ENCODE peak calls at places on chromosomes 3 and 15, in six cellular contexts. One of them, this sample, is unnamed.

GRCh38 chr15:72285927-72286516 is 13.7 kb upstream of the PARP6 start:
- DNase-seq in tibial nerve: no peak
- DNase-seq in AG04450: no peak
- DNase-seq in stomach: peak; percentile 72
- DNase-seq in HL-60: peak; percentile 56
- DNase-seq in fibroblast of lung: peak; percentile 34
- DNase-seq in this sample: no peak

GRCh38 chr3:27094721-27095120 is 274.5 kb downstream of the NEK10 start:
- DNase-seq in AG04450: no peak
- DNase-seq in stomach: no peak
- DNase-seq in fibroblast of lung: no peak
- DNase-seq in HL-60: no peak
- DNase-seq in tibial nerve: no peak
- DNase-seq in this sample: no peak

GRCh38 chr3:13544293-13544831 is 4.6 kb upstream of the FBLN2 start:
- DNase-seq in stomach: no peak
- DNase-seq in fibroblast of lung: peak; percentile 69
- DNase-seq in tibial nerve: no peak
- DNase-seq in AG04450: no peak
- DNase-seq in HL-60: no peak
- DNase-seq in this sample: no peak

GRCh38 chr3:73623996-73624362 is 762 bp downstream of the PDZRN3 start:
- DNase-seq in HL-60: no peak
- DNase-seq in AG04450: no peak
- DNase-seq in tibial nerve: no peak
- DNase-seq in fibroblast of lung: peak; percentile 77
- DNase-seq in stomach: peak; percentile 40
- DNase-seq in this sample: peak; percentile 52

GRCh38 chr3:12501360-12502020 is 17.2 kb downstream of the TSEN2 start:
- DNase-seq in HL-60: no peak
- DNase-seq in tibial nerve: no peak
- DNase-seq in stomach: no peak
- DNase-seq in fibroblast of lung: peak; percentile 94
- DNase-seq in AG04450: peak; percentile 44
- DNase-seq in this sample: no peak

GRCh38 chr3:10651506-10651905 is 146.1 kb upstream of the ATP2B2 start:
- DNase-seq in AG04450: no peak
- DNase-seq in HL-60: no peak
- DNase-seq in stomach: no peak
- DNase-seq in fibroblast of lung: no peak
- DNase-seq in tibial nerve: no peak
- DNase-seq in this sample: no peak

GRCh38 chr3:11282250-11283125 is 10.3 kb downstream of the ATG7 start:
- DNase-seq in fibroblast of lung: peak; percentile 89
- DNase-seq in AG04450: no peak
- DNase-seq in tibial nerve: peak; percentile 19
- DNase-seq in stomach: no peak
- DNase-seq in HL-60: no peak
- DNase-seq in this sample: peak; percentile 74

GRCh38 chr3:31311571-31311970 is 221.2 kb upstream of the STT3B start:
- DNase-seq in stomach: no peak
- DNase-seq in tibial nerve: no peak
- DNase-seq in fibroblast of lung: no peak
- DNase-seq in HL-60: no peak
- DNase-seq in AG04450: no peak
- DNase-seq in this sample: no peak

GRCh38 chr3:11613319-11613718 is 30.4 kb downstream of the VGLL4 start:
- DNase-seq in AG04450: no peak
- DNase-seq in tibial nerve: no peak
- DNase-seq in fibroblast of lung: no peak
- DNase-seq in stomach: no peak
- DNase-seq in HL-60: no peak
- DNase-seq in this sample: no peak

GRCh38 chr3:127851899-127852298 is 29.6 kb upstream of the MGLL start:
- DNase-seq in HL-60: no peak
- DNase-seq in stomach: no peak
- DNase-seq in tibial nerve: no peak
- DNase-seq in fibroblast of lung: no peak
- DNase-seq in AG04450: no peak
- DNase-seq in this sample: no peak

GRCh38 chr3:72134989-72135451 is 350.1 kb upstream of the PROK2 start:
- DNase-seq in HL-60: peak; percentile 49
- DNase-seq in fibroblast of lung: no peak
- DNase-seq in tibial nerve: no peak
- DNase-seq in AG04450: no peak
- DNase-seq in stomach: no peak
- DNase-seq in this sample: no peak

GRCh38 chr3:119035014-119035346 is 334 bp upstream of the IGSF11 start:
- DNase-seq in HL-60: no peak
- DNase-seq in AG04450: no peak
- DNase-seq in stomach: no peak
- DNase-seq in tibial nerve: no peak
- DNase-seq in fibroblast of lung: no peak
- DNase-seq in this sample: no peak

GRCh38 chr3:197953881-197954280 is 3.9 kb downstream of the RPL35A start:
- DNase-seq in fibroblast of lung: no peak
- DNase-seq in AG04450: no peak
- DNase-seq in stomach: no peak
- DNase-seq in tibial nerve: no peak
- DNase-seq in HL-60: no peak
- DNase-seq in this sample: no peak

GRCh38 chr15:98939311-98940080 is 68.1 kb downstream of the PGPEP1L start:
- DNase-seq in HL-60: no peak
- DNase-seq in AG04450: no peak
- DNase-seq in fibroblast of lung: no peak
- DNase-seq in stomach: no peak
- DNase-seq in tibial nerve: no peak
- DNase-seq in this sample: no peak

GRCh38 chr15:85559530-85559929 is 179.1 kb downstream of the AKAP13 start:
- DNase-seq in HL-60: no peak
- DNase-seq in fibroblast of lung: no peak
- DNase-seq in stomach: no peak
- DNase-seq in AG04450: no peak
- DNase-seq in tibial nerve: no peak
- DNase-seq in this sample: no peak
- H3K27ac ChIP-seq in HL-60: no peak overlapping the region
- H3K27ac ChIP-seq in fibroblast of lung: no peak overlapping the region
- H3K27ac ChIP-seq in stomach: no peak overlapping the region
- H3K27ac ChIP-seq in AG04450: no peak overlapping the region
- H3K27ac ChIP-seq in tibial nerve: peak overlapping the region; percentile 59
- H3K27ac ChIP-seq in this sample: no peak overlapping the region

DNA sequence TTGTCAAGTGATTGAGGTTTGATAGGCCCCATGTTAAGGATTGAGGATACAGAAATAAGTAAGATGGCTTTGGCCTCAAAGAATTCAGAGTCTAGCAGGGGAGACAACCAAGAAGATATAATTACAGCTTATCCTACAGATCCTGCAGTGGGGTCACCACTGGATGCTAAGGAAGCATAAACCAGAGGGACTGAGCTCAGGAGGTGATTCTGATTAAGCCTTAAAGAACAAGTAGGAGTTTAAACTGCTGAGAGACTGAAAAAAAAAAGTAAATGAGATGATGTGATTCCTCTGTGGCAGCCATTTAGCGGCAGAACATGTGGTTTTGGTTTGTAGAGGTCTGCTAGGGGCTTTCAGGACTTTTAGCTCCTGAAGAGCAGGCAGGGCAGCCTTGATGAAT is 72.1 kb upstream of the ROPN1 start:
- DNase-seq in fibroblast of lung: no peak
- DNase-seq in HL-60: no peak
- DNase-seq in AG04450: no peak
- DNase-seq in stomach: no peak
- DNase-seq in tibial nerve: no peak
- DNase-seq in this sample: no peak
- H3K27ac ChIP-seq in fibroblast of lung: no peak overlapping the region
- H3K27ac ChIP-seq in HL-60: no peak overlapping the region
- H3K27ac ChIP-seq in AG04450: no peak overlapping the region
- H3K27ac ChIP-seq in stomach: no peak overlapping the region
- H3K27ac ChIP-seq in tibial nerve: no peak overlapping the region
- H3K27ac ChIP-seq in this sample: no peak overlapping the region

GRCh38 chr3:17553080-17553479 is 189.4 kb downstream of the TBC1D5 start:
- DNase-seq in tibial nerve: no peak
- DNase-seq in stomach: no peak
- DNase-seq in AG04450: no peak
- DNase-seq in HL-60: no peak
- DNase-seq in fibroblast of lung: peak; percentile 15
- DNase-seq in this sample: no peak

GRCh38 chr3:17551333-17551732 is 191.1 kb downstream of the TBC1D5 start:
- DNase-seq in HL-60: no peak
- DNase-seq in AG04450: no peak
- DNase-seq in stomach: no peak
- DNase-seq in tibial nerve: no peak
- DNase-seq in fibroblast of lung: no peak
- DNase-seq in this sample: no peak

GRCh38 chr3:17554078-17554477 is 188.4 kb downstream of the TBC1D5 start:
- DNase-seq in HL-60: no peak
- DNase-seq in tibial nerve: no peak
- DNase-seq in AG04450: no peak
- DNase-seq in stomach: no peak
- DNase-seq in fibroblast of lung: no peak
- DNase-seq in this sample: no peak

GRCh38 chr3:17550624-17551023 is 191.8 kb downstream of the TBC1D5 start:
- DNase-seq in tibial nerve: no peak
- DNase-seq in stomach: no peak
- DNase-seq in HL-60: no peak
- DNase-seq in AG04450: no peak
- DNase-seq in fibroblast of lung: no peak
- DNase-seq in this sample: no peak

DNA sequence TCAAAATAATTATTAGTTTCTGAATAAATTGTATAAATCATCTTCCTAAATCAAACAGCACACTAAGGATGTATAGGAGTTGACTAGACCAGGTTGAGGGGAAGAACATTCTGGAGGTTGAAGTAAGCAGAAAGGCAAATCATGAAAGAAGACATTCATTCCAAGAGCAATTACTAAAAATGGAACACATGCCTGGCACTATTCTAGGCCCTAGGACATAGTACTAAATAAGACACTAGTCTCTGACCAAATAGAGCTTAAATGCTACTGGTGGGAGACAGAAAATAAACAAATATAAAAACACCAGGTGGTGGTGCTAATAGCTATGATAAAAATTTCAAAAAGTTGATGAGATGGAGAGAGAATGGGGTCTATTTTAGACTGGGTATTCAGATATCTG is 190.1 kb downstream of the TBC1D5 start:
- DNase-seq in fibroblast of lung: no peak
- DNase-seq in tibial nerve: no peak
- DNase-seq in AG04450: no peak
- DNase-seq in HL-60: no peak
- DNase-seq in stomach: no peak
- DNase-seq in this sample: no peak
- H3K27ac ChIP-seq in fibroblast of lung: no peak overlapping the region
- H3K27ac ChIP-seq in tibial nerve: no peak overlapping the region
- H3K27ac ChIP-seq in AG04450: no peak overlapping the region
- H3K27ac ChIP-seq in HL-60: no peak overlapping the region
- H3K27ac ChIP-seq in stomach: no peak overlapping the region
- H3K27ac ChIP-seq in this sample: no peak overlapping the region

GRCh38 chr3:152272771-152273242 is 4.1 kb downstream of the MBNL1 start:
- DNase-seq in stomach: no peak
- DNase-seq in fibroblast of lung: peak; percentile 84
- DNase-seq in tibial nerve: no peak
- DNase-seq in HL-60: no peak
- DNase-seq in AG04450: peak; percentile 70
- DNase-seq in this sample: no peak
- H3K27ac ChIP-seq in stomach: peak overlapping the region; percentile 98
- H3K27ac ChIP-seq in fibroblast of lung: peak overlapping the region; percentile 17
- H3K27ac ChIP-seq in tibial nerve: peak overlapping the region; percentile 100
- H3K27ac ChIP-seq in HL-60: peak overlapping the region; percentile 23
- H3K27ac ChIP-seq in AG04450: no peak overlapping the region
- H3K27ac ChIP-seq in this sample: peak overlapping the region; percentile 99

DNA sequence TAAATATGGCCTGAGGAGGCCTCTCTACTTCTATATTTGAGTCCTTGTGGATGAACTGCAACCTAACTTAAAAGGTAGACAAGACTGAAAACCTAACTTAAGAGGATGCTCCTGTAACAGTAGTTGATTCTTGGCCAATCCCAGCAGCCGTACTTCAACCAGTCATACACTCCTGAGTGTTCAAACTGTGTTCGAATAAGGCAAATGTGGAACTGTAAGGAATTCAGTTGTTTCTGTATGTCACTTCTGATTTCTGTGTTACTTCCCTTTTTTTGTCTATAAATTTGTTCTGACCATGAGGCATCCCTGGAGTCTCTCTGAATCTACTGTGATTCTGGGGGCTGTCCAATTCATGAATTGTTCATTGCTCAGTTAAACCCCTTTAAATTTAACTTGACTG is 20.5 kb downstream of the GALK2 start:
- DNase-seq in fibroblast of lung: no peak
- DNase-seq in tibial nerve: no peak
- DNase-seq in AG04450: no peak
- DNase-seq in stomach: no peak
- DNase-seq in HL-60: peak; percentile 66
- DNase-seq in this sample: no peak
- H3K27ac ChIP-seq in fibroblast of lung: no peak overlapping the region
- H3K27ac ChIP-seq in tibial nerve: no peak overlapping the region
- H3K27ac ChIP-seq in AG04450: no peak overlapping the region
- H3K27ac ChIP-seq in stomach: no peak overlapping the region
- H3K27ac ChIP-seq in HL-60: no peak overlapping the region
- H3K27ac ChIP-seq in this sample: no peak overlapping the region

DNA sequence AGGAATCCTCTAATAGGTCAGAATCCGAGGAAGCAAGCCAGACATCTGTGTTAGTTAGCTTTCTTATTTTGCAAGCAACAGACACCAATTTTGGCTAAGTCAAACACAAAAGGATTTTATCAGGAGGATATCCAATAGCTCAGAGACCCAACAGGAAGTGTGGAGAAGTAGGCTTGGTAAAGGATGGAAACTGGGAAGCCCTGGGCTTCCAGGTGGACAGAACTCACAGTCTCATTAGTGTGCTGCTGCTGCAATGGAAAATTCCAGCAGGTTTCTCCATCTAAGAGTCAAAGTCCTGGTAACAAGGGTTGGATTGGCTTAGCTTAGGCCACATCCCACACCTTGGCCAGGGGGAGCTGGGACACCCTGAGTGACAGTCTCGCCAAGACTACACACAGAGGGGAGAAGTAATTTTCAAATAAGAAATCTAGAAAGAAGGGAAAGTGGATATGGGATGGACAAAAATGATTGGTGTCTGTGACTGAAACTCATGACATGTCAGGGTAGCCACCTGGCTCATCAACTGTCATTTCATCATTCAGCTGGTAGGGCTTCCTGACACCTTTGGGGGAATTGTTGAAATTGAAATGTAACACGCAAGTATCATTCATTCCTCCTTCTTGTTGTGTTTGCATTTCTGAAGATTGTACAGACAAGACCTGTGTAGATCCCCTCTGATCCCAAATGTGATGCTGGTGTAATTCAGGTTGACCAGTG is 158.6 kb downstream of the THSD4 start:
- DNase-seq in fibroblast of lung: no peak
- DNase-seq in AG04450: no peak
- DNase-seq in HL-60: no peak
- DNase-seq in stomach: no peak
- DNase-seq in tibial nerve: no peak
- DNase-seq in this sample: no peak
- H3K27ac ChIP-seq in fibroblast of lung: peak overlapping the region; percentile 46
- H3K27ac ChIP-seq in AG04450: peak overlapping the region; percentile 40
- H3K27ac ChIP-seq in HL-60: no peak overlapping the region
- H3K27ac ChIP-seq in stomach: no peak overlapping the region
- H3K27ac ChIP-seq in tibial nerve: no peak overlapping the region
- H3K27ac ChIP-seq in this sample: no peak overlapping the region

GRCh38 chr3:58496206-58496605 is 4.3 kb downstream of the KCTD6 start:
- DNase-seq in stomach: no peak
- DNase-seq in AG04450: no peak
- DNase-seq in HL-60: no peak
- DNase-seq in fibroblast of lung: no peak
- DNase-seq in tibial nerve: no peak
- DNase-seq in this sample: no peak
- H3K27ac ChIP-seq in stomach: no peak overlapping the region
- H3K27ac ChIP-seq in AG04450: no peak overlapping the region
- H3K27ac ChIP-seq in HL-60: no peak overlapping the region
- H3K27ac ChIP-seq in fibroblast of lung: no peak overlapping the region
- H3K27ac ChIP-seq in tibial nerve: no peak overlapping the region
- H3K27ac ChIP-seq in this sample: peak overlapping the region; percentile 85